ENCODE peak calls at places on chromosome 6, in five cellular contexts. W is HepG2, F is GM12891, N is K562, P is H1. B is an unnamed sample.
A peak's percentile ranks its signal among the peaks of the same experiment; 100 is the strongest.

GRCh38 chr6:153312633-153313032 is 181.6 kb upstream of the RGS17 start:
- DNase-seq in W (peak; percentile 31), N (peak; percentile 4), P (no peak), F (no peak), B (no peak)

GRCh38 chr6:82906951-82907350 is 158.7 kb downstream of the UBE3D start:
- DNase-seq in W (no peak), P (no peak), F (no peak), N (no peak), B (no peak)

GRCh38 chr6:25963426-25964123 is 973 bp downstream of the TRIM38 start:
- DNase-seq in N (peak; percentile 59), P (peak; percentile 31), W (no peak), F (no peak), B (no peak)

GRCh38 chr6:47473791-47474351 is 3.7 kb upstream of the CD2AP start:
- DNase-seq in P (no peak), W (no peak), N (no peak), F (no peak), B (no peak)

GRCh38 chr6:159979136-159979874 is 10.4 kb downstream of the IGF2R start:
- DNase-seq in F (no peak), W (peak; percentile 82), N (peak; percentile 78), P (no peak), B (peak; percentile 43)

GRCh38 chr6:106422551-106422950 is 62.0 kb downstream of the CRYBG1 start:
- DNase-seq in W (no peak), N (no peak), F (no peak), P (no peak), B (no peak)

GRCh38 chr6:116450185-116450710 is 10.9 kb upstream of the CALHM6 start:
- DNase-seq in W (no peak), P (no peak), N (no peak), F (no peak), B (no peak)

GRCh38 chr6:122758927-122759334 is 20.6 kb upstream of the FABP7 start:
- DNase-seq in N (no peak), W (no peak), P (no peak), F (no peak), B (no peak)

GRCh38 chr6:118317581-118318563 is 230.2 kb upstream of the PLN start:
- DNase-seq in N (no peak), F (no peak), W (no peak), P (no peak), B (no peak)

GRCh38 chr6:169800668-169801395 is 49.4 kb downstream of the ERMARD start:
- DNase-seq in W (peak; percentile 91), F (no peak), N (no peak), P (no peak), B (no peak)

GRCh38 chr6:20414711-20415110 is 13.0 kb downstream of the E2F3 start:
- DNase-seq in N (no peak), P (no peak), F (no peak), W (no peak), B (no peak)

GRCh38 chr6:96760153-96760687 is 77.1 kb downstream of the GPR63 start:
- DNase-seq in F (no peak), W (no peak), P (no peak), N (no peak), B (no peak)

GRCh38 chr6:25804804-25805203 is 27.0 kb downstream of the SLC17A1 start:
- DNase-seq in W (no peak), N (no peak), P (no peak), F (no peak), B (no peak)

GRCh38 chr6:163750436-163751031 is 336.0 kb downstream of the QKI start:
- DNase-seq in N (no peak), F (no peak), P (no peak), W (no peak), B (no peak)

GRCh38 chr6:19851273-19852089 is 14.3 kb downstream of the ID4 start:
- DNase-seq in P (no peak), N (peak; percentile 45), F (no peak), W (peak; percentile 87), B (no peak)

GRCh38 chr6:11492444-11493300 is 44.9 kb upstream of the TMEM170B start:
- DNase-seq in W (no peak), N (no peak), P (no peak), F (no peak), B (no peak)

GRCh38 chr6:99613398-99613704 is 6.7 kb downstream of the PRDM13 start:
- DNase-seq in F (peak; percentile 60), P (no peak), W (no peak), N (no peak), B (peak; percentile 46)

GRCh38 chr6:75167426-75167825 is 38.4 kb downstream of the COL12A1 start:
- DNase-seq in W (no peak), F (no peak), P (no peak), N (no peak), B (no peak)

GRCh38 chr6:83853968-83854501 is 875 bp downstream of the RIPPLY2 start:
- DNase-seq in P (no peak), F (no peak), W (no peak), N (no peak), B (no peak)

GRCh38 chr6:105644073-105644489 is 241.2 kb upstream of the PREP start:
- DNase-seq in P (no peak), W (no peak), F (no peak), N (no peak), B (no peak)

GRCh38 chr6:20746024-20746423 is 211.8 kb downstream of the CDKAL1 start:
- DNase-seq in P (no peak), N (no peak), F (no peak), W (no peak), B (no peak)

GRCh38 chr6:169008641-169009040 is 245.0 kb downstream of the THBS2 start:
- DNase-seq in P (no peak), W (no peak), F (no peak), N (peak; percentile 12), B (no peak)

GRCh38 chr6:111725446-111726112 is 119.9 kb upstream of the TRAF3IP2 start:
- DNase-seq in W (no peak), N (no peak), F (no peak), P (no peak), B (no peak)

GRCh38 chr6:90860822-90861601 is 274.1 kb upstream of the MAP3K7 start:
- DNase-seq in P (no peak), F (no peak), N (peak; percentile 11), W (peak; percentile 1), B (no peak)

GRCh38 chr6:153162172-153162571 is 31.1 kb upstream of the RGS17 start:
- DNase-seq in F (no peak), P (no peak), W (no peak), N (no peak), B (no peak)

GRCh38 chr6:21914121-21914973 is 320.8 kb downstream of the SOX4 start:
- DNase-seq in F (no peak), P (no peak), N (peak; percentile 66), W (no peak), B (no peak)

GRCh38 chr6:14375940-14376339 is 258.4 kb downstream of the CD83 start:
- DNase-seq in P (no peak), N (no peak), W (no peak), F (no peak), B (no peak)

GRCh38 chr6:28771401-28772267 is 152.2 kb downstream of the TRIM27 start:
- DNase-seq in W (no peak), N (peak; percentile 91), F (no peak), P (no peak), B (no peak)

GRCh38 chr6:150409576-150410066 is 40.8 kb downstream of the IYD start:
- DNase-seq in F (no peak), W (no peak), N (peak; percentile 18), P (no peak), B (no peak)

GRCh38 chr6:113825776-113826175 is 31.4 kb upstream of the MARCKS start:
- DNase-seq in F (no peak), N (no peak), P (no peak), W (no peak), B (no peak)

GRCh38 chr6:110646951-110647910 is 168.0 kb downstream of the CDK19 start:
- DNase-seq in P (no peak), W (no peak), N (no peak), F (no peak), B (no peak)

GRCh38 chr6:31918069-31918725 is 9.3 kb upstream of the C2 start:
- DNase-seq in N (no peak), W (no peak), F (no peak), P (no peak), B (no peak)

GRCh38 chr6:117818449-117818848 is 88.6 kb upstream of the SLC35F1 start:
- DNase-seq in P (no peak), W (no peak), F (no peak), N (no peak), B (no peak)

GRCh38 chr6:37960139-37960935 is 140.8 kb downstream of the ZFAND3 start:
- DNase-seq in N (no peak), P (no peak), W (no peak), F (no peak), B (no peak)

GRCh38 chr6:158170656-158171081 is 2.5 kb downstream of the GTF2H5 start:
- DNase-seq in N (no peak), W (peak; percentile 78), P (no peak), F (no peak), B (no peak)

GRCh38 chr6:113178349-113178748 is 678.8 kb upstream of the MARCKS start:
- DNase-seq in N (no peak), P (no peak), W (no peak), F (no peak), B (no peak)

GRCh38 chr6:37059344-37060194 is 54.1 kb downstream of the FGD2 start:
- DNase-seq in W (peak; percentile 99), N (peak; percentile 97), F (no peak), P (no peak), B (no peak)

GRCh38 chr6:44489912-44490604 is 102.6 kb downstream of the CDC5L start:
- DNase-seq in F (no peak), W (no peak), P (no peak), N (no peak), B (no peak)
- TF ChIP-seq POLR2A in F (no peak), W (no peak), P (no peak), N (no peak), B (no peak)

DNA sequence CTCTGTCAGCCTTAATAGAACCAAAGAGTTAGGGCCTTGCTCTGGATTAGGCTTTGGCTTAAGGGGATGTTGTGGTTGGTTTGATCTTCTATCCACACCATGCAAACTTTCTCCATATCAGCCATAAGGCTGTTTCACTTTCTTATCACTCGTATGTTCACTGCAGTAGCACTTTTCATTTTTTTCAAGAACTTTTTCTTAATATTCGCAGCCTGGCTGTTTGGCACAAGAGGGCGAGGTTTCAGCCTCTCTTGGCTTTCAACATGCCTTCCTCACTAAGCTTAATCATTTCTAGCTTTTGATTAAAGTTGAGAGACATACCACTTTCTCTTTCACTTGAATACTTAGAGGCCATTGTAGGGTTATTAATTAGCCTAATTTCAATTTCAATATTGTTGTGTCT is 193.1 kb downstream of the NRN1 start:
- DNase-seq in P (no peak), N (no peak), W (no peak), F (no peak), B (no peak)
- TF ChIP-seq TAF1 in P (no peak), N (no peak), W (no peak), F (no peak), B (no peak)

GRCh38 chr6:30884521-30885480 is 482 bp downstream of the DDR1 start:
- DNase-seq in P (no peak), W (no peak), F (peak; percentile 69), N (peak; percentile 78), B (peak; percentile 61)
- TF ChIP-seq POLR2A in P (no peak), W (no peak), F (no peak), N (peak; percentile 32), B (no peak)

DNA sequence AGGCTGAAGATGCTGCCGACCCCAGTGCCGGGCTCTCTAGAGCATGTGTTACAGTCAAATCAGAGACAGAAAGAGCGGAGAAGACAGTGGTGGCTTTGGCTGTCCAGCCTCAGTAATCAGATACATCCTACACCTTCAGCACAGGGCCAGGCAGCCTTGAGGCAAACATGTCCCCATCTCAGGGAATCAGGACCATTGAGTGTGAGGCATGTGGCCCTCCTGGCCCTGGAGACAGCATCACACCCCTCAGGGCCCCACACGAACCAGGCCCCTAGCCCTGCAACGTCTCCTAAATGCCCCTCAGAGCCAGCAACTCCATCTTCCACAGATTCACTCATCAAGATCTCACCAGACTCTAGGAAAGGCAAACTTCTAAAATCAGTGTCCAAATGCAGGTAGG is 24.5 kb downstream of the PXDC1 start:
- DNase-seq in N (no peak), F (no peak), P (no peak), W (no peak), B (no peak)
- TF ChIP-seq TAF1 in N (no peak), F (no peak), P (no peak), W (no peak), B (no peak)